ENCODE peak calls at places on chromosomes 6 and 20, in six cellular contexts. O is sciatic nerve; I is stimulated activated CD4-positive, alpha-beta T cell treated with anti-CD3 and anti-CD28 coated beads, Interleukin-1b, Interleukin-23, amount 100 ng/mL, for 24 hours; H is body of pancreas; N is iPS-NIHi11; E is HCT116. F is an unnamed sample.
A peak's percentile ranks its signal among the peaks of the same experiment; 100 is the strongest.

GRCh38 chr6:149615805-149616204 is 32.7 kb downstream of the KATNA1 start:
- DNase-seq in E (no peak), O (no peak), I (no peak), H (no peak), N (no peak), F (no peak)

GRCh38 chr6:110938176-110938575 is 20.3 kb upstream of the GTF3C6 start:
- DNase-seq in E (no peak), N (no peak), I (no peak), O (no peak), H (no peak), F (peak; percentile 22)

GRCh38 chr20:31774408-31774807 is 35.3 kb downstream of the TPX2 start:
- DNase-seq in N (no peak), E (no peak), H (no peak), I (no peak), O (no peak), F (no peak)

GRCh38 chr6:163903528-163903927 is 489.0 kb downstream of the QKI start:
- DNase-seq in H (no peak), I (no peak), O (no peak), N (no peak), E (no peak), F (no peak)

GRCh38 chr20:47704746-47705496 is 80.4 kb downstream of the SULF2 start:
- DNase-seq in N (no peak), E (no peak), I (no peak), O (no peak), H (no peak), F (peak; percentile 17)

GRCh38 chr20:24950836-24951525 is 1.9 kb downstream of the CST7 start:
- DNase-seq in O (peak; percentile 39), H (no peak), E (no peak), I (no peak), N (no peak), F (no peak)

GRCh38 chr6:28794175-28795002 is 129.4 kb downstream of the TRIM27 start:
- DNase-seq in I (no peak), O (no peak), N (no peak), E (no peak), H (no peak), F (peak; percentile 71)

GRCh38 chr20:17933711-17934110 is 34.9 kb downstream of the SNX5 start:
- DNase-seq in N (no peak), H (no peak), E (no peak), O (no peak), I (no peak), F (no peak)

GRCh38 chr20:58587467-58587866 is 63.6 kb upstream of the STX16 start:
- DNase-seq in I (no peak), N (no peak), H (no peak), E (no peak), O (peak; percentile 41), F (no peak)

GRCh38 chr6:15025416-15025815 is 220.5 kb upstream of the JARID2 start:
- DNase-seq in I (no peak), O (no peak), N (no peak), E (no peak), H (no peak), F (peak; percentile 15)

GRCh38 chr20:51354191-51354768 is 188.2 kb downstream of the NFATC2 start:
- DNase-seq in H (no peak), E (no peak), O (no peak), N (no peak), I (no peak), F (peak; percentile 77)

GRCh38 chr20:16434087-16434664 is 139.1 kb downstream of the KIF16B start:
- DNase-seq in E (peak; percentile 45), N (peak; percentile 73), I (peak; percentile 45), H (peak; percentile 51), O (peak; percentile 61), F (peak; percentile 51)

GRCh38 chr20:13337090-13337784 is 116.2 kb downstream of the ISM1 start:
- DNase-seq in O (no peak), I (no peak), E (no peak), H (no peak), N (no peak), F (no peak)

GRCh38 chr20:13996265-13996664 is 949 bp downstream of the MACROD2 start:
- DNase-seq in N (no peak), H (no peak), I (no peak), O (no peak), E (no peak), F (no peak)

GRCh38 chr6:158016571-158017383 is 35.1 kb downstream of the SYNJ2 start:
- DNase-seq in O (no peak), H (no peak), E (no peak), N (no peak), I (no peak), F (no peak)

GRCh38 chr20:49450281-49450707 is 32.2 kb downstream of the KCNB1 start:
- DNase-seq in E (no peak), O (no peak), N (peak; percentile 35), I (no peak), H (no peak), F (no peak)

GRCh38 chr6:41728073-41728936 is 7.1 kb downstream of the TFEB start:
- DNase-seq in I (no peak), N (no peak), H (peak; percentile 56), E (no peak), O (no peak), F (no peak)

GRCh38 chr6:73521351-73522254 is 771 bp upstream of the EEF1A1 start:
- DNase-seq in O (peak; percentile 86), N (peak; percentile 74), E (no peak), H (peak; percentile 79), I (peak; percentile 43), F (peak; percentile 91)

GRCh38 chr6:23308166-23308565 is 738.8 kb downstream of the HDGFL1 start:
- DNase-seq in I (no peak), E (no peak), H (no peak), N (no peak), O (no peak), F (no peak)

GRCh38 chr6:36977470-36977941 is 8.5 kb downstream of the MTCH1 start:
- DNase-seq in O (no peak), N (peak; percentile 72), I (no peak), E (no peak), H (no peak), F (peak; percentile 42)

GRCh38 chr6:43181942-43182860 is at the start of gene CUL9:
- DNase-seq in N (peak; percentile 86), O (peak; percentile 92), H (peak; percentile 86), E (peak; percentile 34), I (peak; percentile 46), F (peak; percentile 58)

GRCh38 chr6:21279619-21280018 is 313.9 kb upstream of the SOX4 start:
- DNase-seq in E (no peak), H (no peak), O (no peak), I (no peak), N (no peak), F (no peak)

GRCh38 chr20:20561172-20561571 is 151.3 kb downstream of the RALGAPA2 start:
- DNase-seq in E (no peak), I (no peak), O (no peak), H (no peak), N (no peak), F (no peak)

GRCh38 chr6:152176219-152176745 is 368.8 kb downstream of the ESR1 start:
- DNase-seq in I (no peak), E (no peak), H (no peak), O (no peak), N (no peak), F (no peak)

GRCh38 chr6:51542466-51542865 is 544.9 kb downstream of the PKHD1 start:
- DNase-seq in I (no peak), H (no peak), E (no peak), N (no peak), O (no peak), F (no peak)

GRCh38 chr20:61605862-61606557 is 353.9 kb downstream of the CDH4 start:
- DNase-seq in N (no peak), E (no peak), H (no peak), I (no peak), O (no peak), F (no peak)

GRCh38 chr20:4068708-4069107 is 53.4 kb upstream of the RNF24 start:
- DNase-seq in O (no peak), E (no peak), N (no peak), H (no peak), I (no peak), F (peak; percentile 49)

GRCh38 chr20:2745060-2745910 is 52.7 kb downstream of the EBF4 start:
- DNase-seq in H (no peak), N (no peak), O (no peak), E (no peak), I (no peak), F (no peak)

GRCh38 chr20:25198663-25199363 is 3.3 kb downstream of the ENTPD6 start:
- DNase-seq in H (no peak), I (no peak), E (no peak), O (no peak), N (no peak), F (peak; percentile 53)

GRCh38 chr6:139699335-139699734 is 324.9 kb upstream of the CITED2 start:
- DNase-seq in I (no peak), O (no peak), E (no peak), N (no peak), H (peak; percentile 22), F (peak; percentile 93)

F was measured in fibroblast of mammary gland.